ENCODE peak calls at places on chromosome 3, in four cellular contexts. T, W, S and N are unnamed samples.

GRCh38 chr3:26437678-26438077 is 184.9 kb upstream of the LRRC3B start:
- DNase-seq in T (no peak), W (no peak), S (no peak), N (no peak)

GRCh38 chr3:43153189-43154083 is 47.6 kb upstream of the POMGNT2 start:
- DNase-seq in T (no peak), W (no peak), S (no peak), N (no peak)

GRCh38 chr3:37922721-37923575 is 61.3 kb downstream of the CTDSPL start:
- DNase-seq in T (no peak), W (no peak), S (no peak), N (no peak)

GRCh38 chr3:63967675-63968611 is 55.4 kb downstream of the PSMD6 start:
- DNase-seq in T (no peak), W (no peak), S (peak), N (peak)

GRCh38 chr3:44136421-44136820 is 105.3 kb upstream of the TOPAZ1 start:
- DNase-seq in T (no peak), W (no peak), S (no peak), N (no peak)

GRCh38 chr3:57949344-57949743 is 58.9 kb upstream of the FLNB start:
- DNase-seq in T (no peak), W (no peak), S (no peak), N (no peak)

GRCh38 chr3:108136888-108137814 is 46.3 kb upstream of the CD47 start:
- DNase-seq in T (no peak), W (no peak), S (no peak), N (no peak)

GRCh38 chr3:150251654-150252053 is 156.4 kb upstream of the TSC22D2 start:
- DNase-seq in T (no peak), W (no peak), S (no peak), N (no peak)

GRCh38 chr3:149247025-149247710 is 25.5 kb upstream of the CP start:
- DNase-seq in T (no peak), W (no peak), S (no peak), N (no peak)

GRCh38 chr3:73805435-73805834 is 180.7 kb upstream of the PDZRN3 start:
- DNase-seq in T (no peak), W (no peak), S (no peak), N (no peak)

GRCh38 chr3:167148121-167148520 is 232.0 kb downstream of the ZBBX start:
- DNase-seq in T (no peak), W (no peak), S (no peak), N (no peak)

GRCh38 chr3:129654126-129654525 is 47.6 kb upstream of the PLXND1 start:
- DNase-seq in T (no peak), W (no peak), S (no peak), N (no peak)

GRCh38 chr3:133038089-133038730 is at the start of gene TMEM108:
- DNase-seq in T (no peak), W (peak), S (no peak), N (peak)

GRCh38 chr3:133206921-133207320 is 168.7 kb downstream of the TMEM108 start:
- DNase-seq in T (no peak), W (no peak), S (no peak), N (no peak)

GRCh38 chr3:122349171-122349570 is 24.1 kb downstream of the CSTA start:
- DNase-seq in T (no peak), W (no peak), S (no peak), N (no peak)

GRCh38 chr3:187669675-187670504 is at the start of gene SST:
- DNase-seq in T (no peak), W (no peak), S (peak), N (no peak)

GRCh38 chr3:174440350-174440716 is 418.8 kb upstream of the NAALADL2 start:
- DNase-seq in T (no peak), W (no peak), S (no peak), N (no peak)

GRCh38 chr3:122992628-122993570 is 34.7 kb downstream of the SEMA5B start:
- DNase-seq in T (no peak), W (no peak), S (no peak), N (peak)

GRCh38 chr3:197794115-197794514 is 3.1 kb downstream of the LRCH3 start:
- DNase-seq in T (no peak), W (no peak), S (no peak), N (no peak)

GRCh38 chr3:73141531-73141930 is 80.1 kb downstream of the EBLN2 start:
- DNase-seq in T (no peak), W (no peak), S (no peak), N (no peak)

GRCh38 chr3:73611176-73611575 is 13.6 kb downstream of the PDZRN3 start:
- DNase-seq in T (no peak), W (no peak), S (no peak), N (no peak)

GRCh38 chr3:152385761-152386160 is 117.0 kb downstream of the MBNL1 start:
- DNase-seq in T (no peak), W (no peak), S (peak), N (no peak)

GRCh38 chr3:149037684-149038083 is 46.3 kb downstream of the GYG1 start:
- DNase-seq in T (no peak), W (no peak), S (peak), N (no peak)

GRCh38 chr3:106376016-106376415 is 507.2 kb upstream of the CBLB start:
- DNase-seq in T (no peak), W (no peak), S (no peak), N (no peak)

GRCh38 chr3:129657261-129658046 is 51.0 kb upstream of the PLXND1 start:
- DNase-seq in T (no peak), W (no peak), S (no peak), N (no peak)

GRCh38 chr3:98967758-98968157 is 66.3 kb upstream of the DCBLD2 start:
- DNase-seq in T (no peak), W (no peak), S (no peak), N (peak)

GRCh38 chr3:98966434-98966833 is 64.9 kb upstream of the DCBLD2 start:
- DNase-seq in T (peak), W (no peak), S (no peak), N (no peak)

GRCh38 chr3:98968347-98968746 is 66.9 kb upstream of the DCBLD2 start:
- DNase-seq in T (no peak), W (no peak), S (no peak), N (no peak)

GRCh38 chr3:98968824-98969223 is 67.3 kb upstream of the DCBLD2 start:
- DNase-seq in T (no peak), W (no peak), S (no peak), N (no peak)

DNA sequence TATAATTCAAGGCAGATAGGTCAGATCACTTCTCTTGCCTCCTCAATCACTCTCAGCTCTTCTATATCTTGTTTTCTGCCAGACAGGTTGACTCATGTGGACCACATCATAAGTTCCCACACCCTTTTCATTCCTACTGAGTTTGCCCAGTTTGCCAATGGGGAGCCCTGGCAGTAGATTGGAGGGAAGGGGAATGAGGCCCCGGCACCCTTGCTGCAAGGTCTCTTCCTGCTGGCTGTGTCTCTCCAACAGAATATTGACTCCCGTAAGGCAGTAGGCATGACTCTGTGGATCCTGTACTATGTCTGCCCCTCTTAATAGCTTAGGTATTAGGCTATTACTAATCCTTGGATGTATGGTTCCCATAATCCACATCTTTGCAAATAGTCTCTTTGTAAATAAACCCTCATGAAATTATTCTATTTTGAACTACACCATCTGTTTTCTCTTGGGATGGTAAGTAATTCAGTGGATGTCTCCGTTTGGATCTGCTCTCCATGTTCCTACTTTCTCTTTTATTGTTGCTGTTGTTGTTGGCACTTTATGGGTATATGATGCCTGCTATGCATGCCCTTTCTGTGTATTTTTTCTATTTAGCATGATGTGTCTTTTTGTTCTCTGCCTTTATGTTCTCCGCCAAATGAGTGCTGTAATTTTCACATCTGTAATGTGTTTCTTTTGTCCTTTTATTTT is 65.5 kb upstream of the DCBLD2 start:
- DNase-seq in T (peak), W (no peak), S (no peak), N (no peak)
- TF ChIP-seq ELF1 in T (no peak), W (no peak), S (no peak), N (no peak)

GRCh38 chr3:13493867-13494441 is 13.8 kb downstream of the HDAC11 start:
- DNase-seq in T (no peak), W (no peak), S (no peak), N (no peak)

GRCh38 chr3:13492976-13493866 is 13.1 kb downstream of the HDAC11 start:
- DNase-seq in T (no peak), W (no peak), S (no peak), N (no peak)

GRCh38 chr3:13494463-13495350 is 14.6 kb downstream of the HDAC11 start:
- DNase-seq in T (no peak), W (peak), S (no peak), N (peak)

GRCh38 chr3:13491206-13491974 is 11.3 kb downstream of the HDAC11 start:
- DNase-seq in T (no peak), W (no peak), S (no peak), N (no peak)

DNA sequence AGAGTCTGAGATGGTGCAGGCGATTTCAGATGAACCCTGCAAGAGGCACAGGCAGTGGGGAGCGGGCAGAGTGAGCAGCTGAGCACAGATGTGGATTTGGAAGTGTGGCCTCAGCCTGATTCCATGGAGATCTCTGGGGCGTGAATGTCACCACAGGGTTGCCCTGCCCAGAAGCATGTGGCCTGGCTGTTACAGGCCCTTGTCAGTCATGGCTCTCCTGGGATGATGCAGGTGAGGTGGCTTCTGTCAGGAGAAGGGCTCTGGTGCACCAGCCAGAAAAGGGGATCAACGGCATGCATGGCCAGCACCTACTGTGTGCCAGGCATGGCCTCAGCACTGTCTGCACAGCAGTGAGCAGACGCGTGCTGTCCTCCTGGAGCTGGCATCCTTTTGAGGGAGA is 11.9 kb downstream of the HDAC11 start:
- DNase-seq in T (no peak), W (no peak), S (no peak), N (no peak)
- TF ChIP-seq ELF1 in T (no peak), W (no peak), S (no peak), N (no peak)

GRCh38 chr3:56795807-56796185 is 6.0 kb downstream of the ARHGEF3 start:
- DNase-seq in T (no peak), W (no peak), S (no peak), N (no peak)
- TF ChIP-seq ELF1 in T (no peak), W (no peak), S (no peak), N (no peak)

DNA sequence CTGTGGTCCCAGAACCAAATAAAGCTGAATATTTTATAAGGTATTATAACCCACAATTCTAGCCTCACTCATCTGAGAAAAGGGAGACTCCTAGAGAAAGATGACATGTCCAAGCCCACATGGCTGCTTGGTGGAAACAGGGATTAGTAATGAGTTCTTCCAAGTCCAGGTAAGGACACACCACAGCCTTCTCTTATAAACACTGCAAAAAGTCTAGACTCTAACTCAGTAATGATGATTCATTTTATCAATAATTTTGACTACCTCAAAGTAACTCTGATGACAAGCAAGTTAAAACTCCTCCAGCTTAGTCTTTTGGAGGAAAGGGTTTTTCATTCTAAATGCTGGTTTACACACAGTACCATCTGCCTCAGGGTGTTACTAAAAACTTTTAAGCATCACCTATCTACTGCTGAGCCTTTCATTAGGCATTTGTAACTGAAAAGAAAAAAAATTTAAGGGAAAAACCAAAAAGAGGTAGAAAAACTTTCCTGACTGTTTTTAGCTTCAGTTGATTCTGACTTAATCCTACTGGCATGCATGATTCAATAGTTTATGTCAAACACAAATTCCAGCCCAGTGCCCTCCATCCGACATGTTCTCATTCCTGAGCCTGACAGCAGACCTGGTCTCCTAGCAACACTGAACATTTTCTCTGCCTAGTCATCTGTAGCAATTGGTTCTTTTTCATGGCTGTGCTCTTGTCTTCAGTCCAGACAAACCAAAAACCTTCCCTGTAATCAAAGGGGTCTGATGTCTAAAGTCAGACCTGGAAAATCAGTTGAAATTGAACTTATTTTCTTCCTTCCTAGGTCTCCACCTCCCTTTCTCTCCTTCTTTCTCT is 43.9 kb downstream of the P3H2 start:
- DNase-seq in T (no peak), W (no peak), S (peak), N (no peak)
- TF ChIP-seq ELF1 in T (no peak), W (no peak), S (no peak), N (no peak)